ENCODE peak calls at places on chromosome 6, in seven cellular contexts. I, W, N, C, O, G and X are unnamed samples.

GRCh38 chr6:69232506-69233194 is 564.2 kb downstream of the LMBRD1 start:
- DNase-seq in W (peak; percentile 92), G (peak; percentile 76), O (peak; percentile 74), I (peak; percentile 68), C (no peak), N (peak; percentile 68), X (peak; percentile 2)

GRCh38 chr6:145704153-145704781 is 31.1 kb downstream of the EPM2A start:
- DNase-seq in N (no peak), C (peak; percentile 6), O (no peak), G (no peak), I (no peak), W (no peak), X (peak; percentile 18)

GRCh38 chr6:33623895-33624381 is 2.8 kb downstream of the ITPR3 start:
- DNase-seq in N (no peak), W (no peak), O (peak; percentile 58), G (no peak), I (no peak), C (no peak), X (no peak)

GRCh38 chr6:117265425-117266266 is at the start of gene VGLL2:
- DNase-seq in I (peak; percentile 73), G (peak; percentile 14), O (peak; percentile 47), W (no peak), N (peak; percentile 49), C (no peak), X (peak; percentile 38)

GRCh38 chr6:109363753-109364152 is 18.5 kb downstream of the CD164 start:
- DNase-seq in N (no peak), W (no peak), G (no peak), I (no peak), O (no peak), C (no peak), X (no peak)

GRCh38 chr6:4550227-4550597 is 226.0 kb upstream of the CDYL start:
- DNase-seq in N (no peak), W (no peak), C (no peak), O (no peak), I (no peak), G (no peak), X (no peak)

GRCh38 chr6:25154034-25154596 is 125.1 kb upstream of the CARMIL1 start:
- DNase-seq in I (no peak), N (no peak), C (no peak), G (no peak), W (no peak), O (no peak), X (no peak)

GRCh38 chr6:44076366-44077200 is 50.7 kb downstream of the MRPL14 start:
- DNase-seq in C (no peak), G (peak; percentile 41), O (peak; percentile 67), N (peak; percentile 71), I (no peak), W (no peak), X (no peak)

GRCh38 chr6:133179483-133179882 is 61.7 kb upstream of the EYA4 start:
- DNase-seq in W (no peak), C (no peak), G (no peak), I (no peak), N (peak; percentile 20), O (no peak), X (no peak)

GRCh38 chr6:29501106-29501505 is 13.3 kb upstream of the MAS1L start:
- DNase-seq in W (no peak), O (no peak), C (no peak), I (no peak), G (no peak), N (no peak), X (no peak)